ENCODE peak calls at places on chromosomes 6 and 20, in four cellular contexts. One of them, this sample, is unnamed.

GRCh38 chr6:73079611-73079955 is 145.7 kb downstream of the KHDC1L start:
- DNase-seq in endothelial cell of umbilical vein: no peak
- DNase-seq in fibroblast of lung: peak; percentile 90
- DNase-seq in brain microvascular endothelial cell: peak; percentile 36
- DNase-seq in this sample: no peak

GRCh38 chr20:10020937-10021336 is 13.8 kb upstream of the ANKEF1 start:
- DNase-seq in endothelial cell of umbilical vein: no peak
- DNase-seq in fibroblast of lung: no peak
- DNase-seq in brain microvascular endothelial cell: no peak
- DNase-seq in this sample: no peak

GRCh38 chr6:35852994-35853393 is 47.8 kb downstream of the LHFPL5 start:
- DNase-seq in endothelial cell of umbilical vein: no peak
- DNase-seq in fibroblast of lung: no peak
- DNase-seq in brain microvascular endothelial cell: no peak
- DNase-seq in this sample: no peak

GRCh38 chr20:2108987-2109386 is 7.4 kb downstream of the STK35 start:
- DNase-seq in endothelial cell of umbilical vein: no peak
- DNase-seq in fibroblast of lung: peak; percentile 80
- DNase-seq in brain microvascular endothelial cell: peak; percentile 55
- DNase-seq in this sample: no peak

GRCh38 chr6:91669154-91669903 is 1082.5 kb upstream of the MAP3K7 start:
- DNase-seq in endothelial cell of umbilical vein: no peak
- DNase-seq in fibroblast of lung: peak; percentile 24
- DNase-seq in brain microvascular endothelial cell: no peak
- DNase-seq in this sample: no peak

GRCh38 chr6:36127462-36128016 is 2.8 kb upstream of the MAPK13 start:
- DNase-seq in endothelial cell of umbilical vein: peak; percentile 87
- DNase-seq in fibroblast of lung: peak; percentile 79
- DNase-seq in brain microvascular endothelial cell: peak; percentile 83
- DNase-seq in this sample: no peak

GRCh38 chr6:36851149-36851614 is 11.9 kb upstream of the CPNE5 start:
- DNase-seq in endothelial cell of umbilical vein: peak; percentile 81
- DNase-seq in fibroblast of lung: peak; percentile 66
- DNase-seq in brain microvascular endothelial cell: peak; percentile 71
- DNase-seq in this sample: no peak

GRCh38 chr20:12660918-12661317 is 347.9 kb upstream of the SPTLC3 start:
- DNase-seq in endothelial cell of umbilical vein: no peak
- DNase-seq in fibroblast of lung: no peak
- DNase-seq in brain microvascular endothelial cell: no peak
- DNase-seq in this sample: no peak

GRCh38 chr6:32967151-32968091 is 973 bp upstream of the BRD2 start:
- DNase-seq in endothelial cell of umbilical vein: peak; percentile 68
- DNase-seq in fibroblast of lung: peak; percentile 49
- DNase-seq in brain microvascular endothelial cell: no peak
- DNase-seq in this sample: no peak

GRCh38 chr6:32968093-32968769 is at the start of gene BRD2:
- DNase-seq in endothelial cell of umbilical vein: peak; percentile 96
- DNase-seq in fibroblast of lung: peak; percentile 93
- DNase-seq in brain microvascular endothelial cell: peak; percentile 92
- DNase-seq in this sample: peak; percentile 93

GRCh38 chr6:32970413-32971244 is 2.2 kb downstream of the BRD2 start:
- DNase-seq in endothelial cell of umbilical vein: peak; percentile 77
- DNase-seq in fibroblast of lung: peak; percentile 93
- DNase-seq in brain microvascular endothelial cell: peak; percentile 87
- DNase-seq in this sample: peak; percentile 68

GRCh38 chr6:32969685-32970412 is 1.5 kb downstream of the BRD2 start:
- DNase-seq in endothelial cell of umbilical vein: peak; percentile 81
- DNase-seq in fibroblast of lung: peak; percentile 96
- DNase-seq in brain microvascular endothelial cell: peak; percentile 92
- DNase-seq in this sample: peak; percentile 53

DNA sequence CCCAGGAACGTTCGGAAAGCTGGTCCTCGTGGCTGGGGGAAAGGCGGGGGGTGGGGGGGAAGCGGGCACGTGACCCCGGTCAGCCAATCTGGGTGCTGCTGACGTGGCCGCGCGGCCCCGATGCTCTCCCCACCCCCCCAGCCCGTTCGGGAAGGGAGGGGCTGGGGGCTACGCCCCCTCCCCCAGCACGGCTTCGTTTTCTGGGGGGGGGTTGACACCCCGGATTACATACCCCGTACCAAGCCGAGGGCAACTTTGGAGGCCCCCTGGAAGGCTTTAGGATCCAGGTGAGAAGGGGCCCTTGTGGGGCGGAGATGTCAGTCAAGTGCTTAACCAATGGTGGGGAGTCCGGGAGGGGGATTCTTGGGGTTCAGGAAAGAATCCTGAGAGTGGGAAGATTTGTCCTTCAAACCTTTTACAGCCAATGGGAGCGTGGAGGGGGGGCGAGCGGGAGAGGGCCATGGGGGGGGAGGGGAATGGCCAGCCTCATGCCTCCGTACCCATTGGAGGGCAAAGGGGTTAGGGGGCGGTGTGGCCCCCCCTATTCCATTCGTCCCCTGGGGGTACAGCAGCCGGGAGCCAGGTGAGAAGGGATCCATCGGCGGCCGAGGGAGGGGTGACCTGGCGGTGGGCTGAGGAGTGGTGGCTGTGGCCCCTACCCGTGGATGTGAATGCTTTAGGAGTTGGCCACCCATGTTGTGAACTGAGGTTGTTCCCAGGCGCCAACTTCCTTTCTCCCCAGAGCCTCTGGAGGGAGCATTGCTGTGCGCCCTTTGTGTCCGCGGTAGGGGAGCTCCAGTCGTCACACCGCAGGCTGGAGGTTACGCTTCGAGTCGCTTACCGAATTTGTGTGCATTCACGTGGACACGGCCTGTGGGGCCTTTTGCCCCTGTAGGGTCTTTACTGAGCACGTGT is 633 bp downstream of the BRD2 start:
- DNase-seq in endothelial cell of umbilical vein: peak; percentile 71
- DNase-seq in fibroblast of lung: peak; percentile 80
- DNase-seq in brain microvascular endothelial cell: peak; percentile 72
- DNase-seq in this sample: peak; percentile 46
- TF ChIP-seq CTCF in endothelial cell of umbilical vein: no peak
- TF ChIP-seq CTCF in fibroblast of lung: peak; percentile 31
- TF ChIP-seq CTCF in brain microvascular endothelial cell: peak; percentile 55
- TF ChIP-seq CTCF in this sample: no peak

GRCh38 chr6:165548450-165548849 is 114.6 kb downstream of the PDE10A start:
- DNase-seq in endothelial cell of umbilical vein: no peak
- DNase-seq in fibroblast of lung: no peak
- DNase-seq in brain microvascular endothelial cell: no peak
- DNase-seq in this sample: no peak
- H3K27me3 ChIP-seq in endothelial cell of umbilical vein: peaks cover 4% of the 10 kb centered on the region
- H3K27me3 ChIP-seq in fibroblast of lung: no peaks in the 10 kb centered on the region
- H3K27me3 ChIP-seq in brain microvascular endothelial cell: no peaks in the 10 kb centered on the region
- H3K27me3 ChIP-seq in this sample: no peaks in the 10 kb centered on the region

GRCh38 chr6:53168516-53169257 is 20.0 kb upstream of the GCM1 start:
- DNase-seq in endothelial cell of umbilical vein: no peak
- DNase-seq in fibroblast of lung: peak; percentile 90
- DNase-seq in brain microvascular endothelial cell: peak; percentile 28
- DNase-seq in this sample: no peak

GRCh38 chr6:53172468-53172803 is 23.8 kb upstream of the GCM1 start:
- DNase-seq in endothelial cell of umbilical vein: no peak
- DNase-seq in fibroblast of lung: no peak
- DNase-seq in brain microvascular endothelial cell: no peak
- DNase-seq in this sample: no peak

GRCh38 chr6:53174996-53175395 is 26.4 kb upstream of the GCM1 start:
- DNase-seq in endothelial cell of umbilical vein: no peak
- DNase-seq in fibroblast of lung: no peak
- DNase-seq in brain microvascular endothelial cell: no peak
- DNase-seq in this sample: no peak

DNA sequence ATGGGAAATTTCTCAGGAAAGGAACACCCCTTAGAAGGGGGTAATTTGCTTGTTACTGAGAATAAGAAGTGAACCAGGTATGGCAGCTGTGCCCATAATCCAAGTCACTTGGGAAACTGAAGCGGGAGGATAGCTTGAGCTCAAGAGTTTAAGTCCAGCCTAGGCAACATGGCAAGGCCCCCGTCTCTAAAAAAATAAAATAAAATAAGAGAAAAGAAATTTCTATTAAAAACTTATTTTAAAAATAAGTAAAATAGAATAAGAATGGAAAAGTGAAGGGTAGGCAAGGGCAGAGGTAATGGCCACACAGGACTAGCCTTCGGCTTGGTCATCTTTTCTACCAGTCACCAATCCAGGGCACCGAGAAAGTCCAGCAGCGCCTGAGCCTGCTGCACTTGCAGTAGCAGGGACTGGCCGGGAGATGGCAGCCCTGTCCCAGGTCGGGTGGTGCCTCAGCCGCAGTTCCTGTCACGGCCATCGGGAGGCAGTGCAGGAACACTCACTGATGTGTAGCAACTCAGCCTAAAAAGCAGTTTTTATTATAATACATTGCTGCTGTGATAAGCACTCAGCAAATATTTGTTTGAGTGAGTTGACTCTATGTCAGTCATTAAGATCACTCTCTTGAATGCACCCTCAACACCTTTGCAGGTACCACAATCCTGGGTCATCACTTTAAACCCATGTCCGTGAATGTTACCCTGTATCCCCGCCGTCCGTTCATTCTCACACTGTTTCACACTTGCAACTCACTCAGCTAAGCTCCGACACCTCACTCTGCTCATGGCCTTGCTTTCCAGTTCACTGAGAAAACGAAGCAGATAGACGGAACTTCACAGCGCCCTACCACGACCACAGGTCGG is 23.2 kb upstream of the GCM1 start:
- DNase-seq in endothelial cell of umbilical vein: peak; percentile 80
- DNase-seq in fibroblast of lung: peak; percentile 52
- DNase-seq in brain microvascular endothelial cell: peak; percentile 80
- DNase-seq in this sample: peak; percentile 90
- TF ChIP-seq CTCF in endothelial cell of umbilical vein: peak; percentile 100
- TF ChIP-seq CTCF in fibroblast of lung: peak; percentile 100
- TF ChIP-seq CTCF in brain microvascular endothelial cell: peak; percentile 100
- TF ChIP-seq CTCF in this sample: peak; percentile 100

DNA sequence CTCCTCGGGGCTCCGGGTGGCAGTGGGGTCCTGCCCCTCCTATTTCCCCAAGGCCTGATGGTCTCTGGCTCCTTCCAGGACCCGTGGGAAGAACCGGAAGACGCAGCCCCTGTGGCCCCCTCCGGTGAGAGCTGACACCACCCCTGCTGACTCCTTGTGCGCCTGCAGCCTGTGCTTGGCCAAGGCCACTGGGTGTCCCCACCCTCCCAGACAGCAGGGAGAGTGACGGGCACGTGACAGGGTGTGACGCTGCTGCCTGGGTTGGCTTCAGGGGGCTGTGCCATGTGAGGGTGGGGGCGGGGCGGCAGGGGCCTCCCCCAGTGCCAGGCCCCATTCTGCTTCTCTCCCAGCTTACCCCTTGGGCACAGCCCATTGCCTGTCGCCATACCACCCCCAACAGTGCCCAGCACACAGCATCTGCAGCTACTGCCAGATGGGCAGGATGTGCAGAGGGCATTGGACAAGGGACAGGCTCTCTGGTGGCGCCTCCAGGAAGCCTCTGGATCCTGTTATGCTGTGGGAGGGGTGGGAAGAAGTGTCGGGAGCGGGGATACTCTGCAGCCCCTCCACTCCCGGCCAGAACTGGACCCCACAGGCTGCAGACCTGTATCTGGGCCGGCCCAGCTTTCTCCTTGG is 2.9 kb downstream of the BIRC7 start:
- DNase-seq in endothelial cell of umbilical vein: no peak
- DNase-seq in fibroblast of lung: no peak
- DNase-seq in brain microvascular endothelial cell: no peak
- DNase-seq in this sample: no peak
- H3K27me3 ChIP-seq in endothelial cell of umbilical vein: no peaks in the 10 kb centered on the region
- H3K27me3 ChIP-seq in fibroblast of lung: no peaks in the 10 kb centered on the region
- H3K27me3 ChIP-seq in brain microvascular endothelial cell: no peaks in the 10 kb centered on the region
- H3K27me3 ChIP-seq in this sample: no peaks in the 10 kb centered on the region

GRCh38 chr6:158708239-158708638 is 58.4 kb downstream of the SYTL3 start:
- DNase-seq in endothelial cell of umbilical vein: peak; percentile 53
- DNase-seq in fibroblast of lung: peak; percentile 77
- DNase-seq in brain microvascular endothelial cell: peak; percentile 52
- DNase-seq in this sample: no peak
- TF ChIP-seq CTCF in endothelial cell of umbilical vein: no peak
- TF ChIP-seq CTCF in fibroblast of lung: no peak
- TF ChIP-seq CTCF in brain microvascular endothelial cell: peak; percentile 39
- TF ChIP-seq CTCF in this sample: no peak

DNA sequence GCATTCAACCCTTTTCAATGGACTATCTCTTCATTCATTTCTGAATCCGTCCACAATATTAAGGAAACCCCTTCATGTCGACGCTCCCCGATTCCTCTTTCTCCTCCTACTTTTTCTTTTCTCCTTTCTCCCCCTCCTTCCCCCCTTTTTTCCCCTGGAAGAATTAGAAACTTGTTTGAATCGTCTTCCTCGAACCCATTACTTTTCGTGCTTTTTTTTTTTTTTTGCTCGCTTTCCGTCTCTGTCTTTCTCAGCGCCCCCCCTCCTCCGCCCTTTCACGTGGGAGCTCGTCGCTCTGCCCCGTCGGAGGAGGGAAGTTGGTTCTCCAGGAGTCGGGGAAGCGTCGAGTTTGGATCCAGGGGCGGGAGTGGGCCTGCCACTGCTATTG is 2.3 kb upstream of the NKX2-2 start:
- DNase-seq in endothelial cell of umbilical vein: no peak
- DNase-seq in fibroblast of lung: no peak
- DNase-seq in brain microvascular endothelial cell: no peak
- DNase-seq in this sample: no peak
- H3K27me3 ChIP-seq in endothelial cell of umbilical vein: peaks cover 88% of the 10 kb centered on the region
- H3K27me3 ChIP-seq in fibroblast of lung: peaks cover 87% of the 10 kb centered on the region
- H3K27me3 ChIP-seq in brain microvascular endothelial cell: peaks cover 89% of the 10 kb centered on the region
- H3K27me3 ChIP-seq in this sample: peaks cover 94% of the 10 kb centered on the region

GRCh38 chr20:11549172-11550117 is 368.2 kb upstream of the BTBD3 start:
- DNase-seq in endothelial cell of umbilical vein: peak; percentile 4
- DNase-seq in fibroblast of lung: no peak
- DNase-seq in brain microvascular endothelial cell: no peak
- DNase-seq in this sample: no peak

GRCh38 chr20:11551491-11551890 is 366.2 kb upstream of the BTBD3 start:
- DNase-seq in endothelial cell of umbilical vein: no peak
- DNase-seq in fibroblast of lung: no peak
- DNase-seq in brain microvascular endothelial cell: no peak
- DNase-seq in this sample: no peak

GRCh38 chr20:11555510-11555909 is 362.2 kb upstream of the BTBD3 start:
- DNase-seq in endothelial cell of umbilical vein: no peak
- DNase-seq in fibroblast of lung: no peak
- DNase-seq in brain microvascular endothelial cell: no peak
- DNase-seq in this sample: no peak

GRCh38 chr20:11556410-11556809 is 361.3 kb upstream of the BTBD3 start:
- DNase-seq in endothelial cell of umbilical vein: no peak
- DNase-seq in fibroblast of lung: no peak
- DNase-seq in brain microvascular endothelial cell: no peak
- DNase-seq in this sample: no peak

DNA sequence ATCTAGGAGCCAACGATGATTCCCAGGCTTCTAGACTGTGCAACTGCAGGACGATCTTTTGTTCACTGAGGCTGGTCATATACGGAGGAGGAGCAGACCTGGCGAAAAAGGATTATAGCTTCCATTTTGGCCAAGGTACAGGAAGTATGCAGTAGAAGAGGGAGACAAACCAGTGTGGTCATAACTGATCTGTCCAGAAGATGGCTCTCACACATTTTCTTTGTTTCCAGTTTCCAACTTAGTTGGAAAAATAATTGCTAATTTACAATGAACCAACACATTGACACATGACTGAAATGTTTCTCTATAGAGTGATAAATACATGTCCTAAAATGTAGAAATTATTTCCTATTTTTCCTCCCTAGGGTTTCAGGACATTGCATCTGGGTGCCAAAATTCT is 364.1 kb upstream of the BTBD3 start:
- DNase-seq in endothelial cell of umbilical vein: peak; percentile 7
- DNase-seq in fibroblast of lung: no peak
- DNase-seq in brain microvascular endothelial cell: no peak
- DNase-seq in this sample: no peak
- TF ChIP-seq CTCF in endothelial cell of umbilical vein: no peak
- TF ChIP-seq CTCF in fibroblast of lung: peak; percentile 46
- TF ChIP-seq CTCF in brain microvascular endothelial cell: peak; percentile 55
- TF ChIP-seq CTCF in this sample: no peak